ENCODE peak calls at places on chromosomes 1 and 21, in six cellular contexts. Y is WTC11, O is fibroblast of mammary gland, R is IMR-90, B is cardiac muscle cell, X is MCF 10A. W is an unnamed sample.
A peak's percentile ranks its signal among the peaks of the same experiment; 100 is the strongest.

GRCh38 chr1:156815307-156815826 is 1.3 kb downstream of the SH2D2A start:
- DNase-seq in Y (no peak), O (peak; percentile 95), R (peak; percentile 90), B (peak; percentile 83), X (peak; percentile 85), W (peak; percentile 45)

GRCh38 chr1:35030338-35031102 is 1.2 kb downstream of the ZMYM6 start:
- DNase-seq in Y (no peak), O (no peak), R (no peak), B (no peak), X (no peak), W (no peak)

GRCh38 chr1:64459743-64460142 is 10.2 kb upstream of the CACHD1 start:
- DNase-seq in Y (no peak), O (no peak), R (no peak), B (no peak), X (no peak), W (no peak)

GRCh38 chr1:9033363-9033762 is 7.1 kb upstream of the SLC2A7 start:
- DNase-seq in Y (no peak), O (no peak), R (no peak), B (no peak), X (no peak), W (no peak)

GRCh38 chr1:172401907-172402306 is 18.6 kb upstream of the C1orf105 start:
- DNase-seq in Y (peak; percentile 26), O (no peak), R (no peak), B (peak; percentile 29), X (peak; percentile 25), W (no peak)

GRCh38 chr1:194028002-194028401 is 841.6 kb upstream of the B3GALT2 start:
- DNase-seq in Y (no peak), O (peak; percentile 2), R (no peak), B (peak; percentile 78), X (peak; percentile 16), W (no peak)

GRCh38 chr1:232114985-232115384 is 488.4 kb downstream of the DISC1 start:
- DNase-seq in Y (no peak), O (no peak), R (no peak), B (no peak), X (no peak), W (no peak)

GRCh38 chr21:28402616-28402989 is 590.1 kb downstream of the LTN1 start:
- DNase-seq in Y (no peak), O (peak; percentile 13), R (peak; percentile 47), B (no peak), X (no peak), W (no peak)

GRCh38 chr1:108000620-108001105 is 35.7 kb upstream of the VAV3 start:
- DNase-seq in Y (no peak), O (peak; percentile 95), R (peak; percentile 24), B (peak; percentile 93), X (peak; percentile 91), W (no peak)

GRCh38 chr1:7389786-7390603 is 381.1 kb upstream of the VAMP3 start:
- DNase-seq in Y (no peak), O (no peak), R (no peak), B (no peak), X (peak; percentile 37), W (no peak)

GRCh38 chr1:207669469-207670111 is 24.7 kb downstream of the CR1L start:
- DNase-seq in Y (peak; percentile 17), O (no peak), R (no peak), B (no peak), X (no peak), W (no peak)

GRCh38 chr1:26021647-26022403 is at the start of gene EXTL1:
- DNase-seq in Y (peak; percentile 75), O (no peak), R (peak; percentile 63), B (peak; percentile 46), X (no peak), W (no peak)

GRCh38 chr1:27418326-27418761 is 25.9 kb downstream of the GPR3 start:
- DNase-seq in Y (no peak), O (peak; percentile 94), R (peak; percentile 96), B (peak; percentile 96), X (peak; percentile 85), W (peak; percentile 68)

GRCh38 chr1:219264557-219264956 is 90.9 kb downstream of the LYPLAL1 start:
- DNase-seq in Y (no peak), O (no peak), R (no peak), B (no peak), X (no peak), W (no peak)

GRCh38 chr1:33502726-33503125 is 30.3 kb downstream of the ZSCAN20 start:
- DNase-seq in Y (no peak), O (peak; percentile 76), R (peak; percentile 49), B (peak; percentile 20), X (peak; percentile 37), W (no peak)

GRCh38 chr21:27244356-27244755 is 277.5 kb upstream of the ADAMTS5 start:
- DNase-seq in Y (no peak), O (peak; percentile 95), R (peak; percentile 15), B (peak; percentile 24), X (no peak), W (no peak)

GRCh38 chr1:226816585-226816984 is 53.8 kb upstream of the PSEN2 start:
- DNase-seq in Y (no peak), O (peak; percentile 78), R (peak; percentile 84), B (no peak), X (no peak), W (no peak)

GRCh38 chr1:5480306-5480705 is 511.9 kb downstream of the NPHP4 start:
- DNase-seq in Y (no peak), O (no peak), R (no peak), B (no peak), X (no peak), W (no peak)

GRCh38 chr1:150464422-150464826 is 22.8 kb upstream of the TARS2 start:
- DNase-seq in Y (peak; percentile 67), O (peak; percentile 67), R (peak; percentile 63), B (peak; percentile 71), X (peak; percentile 72), W (peak; percentile 18)

GRCh38 chr1:10171105-10171767 is 39.1 kb upstream of the KIF1B start:
- DNase-seq in Y (no peak), O (no peak), R (no peak), B (no peak), X (no peak), W (no peak)

GRCh38 chr1:23646086-23646485 is 45.5 kb upstream of the RPL11 start:
- DNase-seq in Y (no peak), O (peak; percentile 27), R (no peak), B (no peak), X (no peak), W (no peak)

GRCh38 chr1:232923739-232924386 is 26.5 kb upstream of the NTPCR start:
- DNase-seq in Y (no peak), O (peak; percentile 60), R (peak; percentile 44), B (no peak), X (peak; percentile 16), W (no peak)

GRCh38 chr1:164688791-164689190 is 129.8 kb downstream of the PBX1 start:
- DNase-seq in Y (no peak), O (no peak), R (no peak), B (no peak), X (no peak), W (no peak)

GRCh38 chr1:110187139-110187890 is 22.8 kb upstream of the KCNC4 start:
- DNase-seq in Y (no peak), O (no peak), R (no peak), B (peak; percentile 39), X (peak; percentile 36), W (no peak)

GRCh38 chr1:147597010-147597409 is 55.7 kb downstream of the BCL9 start:
- DNase-seq in Y (no peak), O (no peak), R (no peak), B (no peak), X (no peak), W (no peak)

GRCh38 chr1:147599362-147600118 is 58.2 kb downstream of the BCL9 start:
- DNase-seq in Y (peak; percentile 98), O (peak; percentile 85), R (peak; percentile 95), B (peak; percentile 99), X (peak; percentile 95), W (peak; percentile 94)

GRCh38 chr1:147603986-147604385 is 62.7 kb downstream of the BCL9 start:
- DNase-seq in Y (no peak), O (no peak), R (no peak), B (no peak), X (no peak), W (no peak)

GRCh38 chr1:147598631-147599361 is 57.5 kb downstream of the BCL9 start:
- DNase-seq in Y (peak; percentile 63), O (peak; percentile 16), R (peak; percentile 15), B (peak; percentile 21), X (no peak), W (no peak)

GRCh38 chr1:147600119-147601111 is 59.1 kb downstream of the BCL9 start:
- DNase-seq in Y (no peak), O (peak; percentile 70), R (peak; percentile 70), B (peak; percentile 23), X (peak; percentile 43), W (no peak)
- TF ChIP-seq CTCF in Y (no peak), O (no peak), R (no peak), B (no peak), X (no peak), W (no peak)

GRCh38 chr1:87437663-87438295 is 109.1 kb downstream of the LMO4 start:
- DNase-seq in Y (no peak), O (no peak), R (no peak), B (no peak), X (no peak), W (no peak)
- TF ChIP-seq CTCF in Y (no peak), O (no peak), R (no peak), B (no peak), X (no peak), W (no peak)

DNA sequence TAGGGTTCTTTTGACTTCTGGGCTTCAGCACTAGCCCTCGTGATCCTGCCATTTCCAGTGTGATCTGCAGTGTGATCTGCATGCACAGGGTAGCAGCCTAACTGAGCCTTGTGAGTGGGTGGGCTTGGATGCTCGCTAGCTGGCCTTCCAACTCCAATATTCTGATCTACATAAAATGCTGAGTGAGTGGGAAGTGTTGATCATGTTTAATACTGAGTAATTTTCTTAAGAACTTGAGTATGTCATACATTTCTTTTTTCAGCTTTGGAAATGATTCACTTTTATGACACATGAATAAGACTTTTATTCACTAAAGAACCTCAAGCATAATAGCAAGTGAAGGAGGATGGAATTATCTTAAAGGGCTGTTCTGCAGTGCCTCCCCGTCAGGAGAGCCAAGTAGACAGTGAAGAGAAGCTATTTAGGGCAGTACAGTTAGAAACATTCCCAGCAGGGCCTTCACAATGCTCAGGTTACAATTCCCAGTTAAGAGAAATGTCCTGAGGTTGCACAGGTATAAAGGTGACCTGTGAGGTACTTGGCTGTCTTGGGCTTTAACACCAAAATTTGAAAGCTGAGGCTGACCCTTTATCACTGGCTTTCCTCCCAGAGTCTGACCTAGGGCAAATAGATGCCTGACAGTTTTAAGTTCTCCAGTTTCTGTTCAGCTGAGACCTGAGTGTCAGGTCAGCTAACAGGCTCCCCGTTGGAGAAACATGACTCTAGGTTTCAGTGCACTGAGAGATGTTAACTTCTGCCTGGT is 29.1 kb upstream of the LRRC8C start:
- DNase-seq in Y (no peak), O (peak; percentile 75), R (peak; percentile 62), B (peak; percentile 36), X (no peak), W (no peak)
- TF ChIP-seq CTCF in Y (no peak), O (no peak), R (no peak), B (no peak), X (no peak), W (no peak)

DNA sequence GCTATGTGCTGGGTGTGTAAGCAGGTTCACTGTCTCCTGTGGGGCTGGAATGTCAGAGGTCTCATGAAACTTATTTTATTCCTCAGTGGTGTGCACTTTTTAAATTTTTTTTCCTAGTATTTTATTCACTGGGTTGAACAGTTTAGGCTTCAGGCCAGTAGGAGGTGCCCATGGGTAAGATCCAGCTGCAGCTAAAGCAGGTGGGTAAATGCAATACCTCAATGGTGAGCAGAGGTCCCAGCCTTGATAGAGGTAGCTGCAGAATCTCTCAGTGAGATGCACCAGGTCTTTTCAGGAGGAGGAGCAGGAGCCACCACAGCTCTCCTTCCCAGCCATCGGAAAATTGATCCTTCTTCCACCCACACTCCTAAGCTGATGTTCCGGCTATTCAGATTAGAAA is 12.6 kb upstream of the OR6N2 start:
- DNase-seq in Y (peak; percentile 58), O (no peak), R (no peak), B (peak; percentile 6), X (peak; percentile 27), W (no peak)
- TF ChIP-seq CTCF in Y (peak; percentile 38), O (peak; percentile 10), R (peak; percentile 22), B (peak; percentile 32), X (peak; percentile 25), W (no peak)